ENCODE peak calls at places on chromosome 4, in six cellular contexts. I, K, W, Z, T and E are unnamed samples.
A peak's percentile ranks its signal among the peaks of the same experiment; 100 is the strongest.

GRCh38 chr4:4418676-4419370 is 31.9 kb downstream of the NSG1 start:
- DNase-seq in I (no peak), K (no peak), W (no peak), Z (no peak), T (no peak), E (no peak)

GRCh38 chr4:79597266-79597665 is 189.2 kb upstream of the GK2 start:
- DNase-seq in I (no peak), K (no peak), W (no peak), Z (no peak), T (peak; percentile 7), E (peak; percentile 32)

GRCh38 chr4:845233-845835 is 19.4 kb upstream of the CPLX1 start:
- DNase-seq in I (no peak), K (no peak), W (no peak), Z (no peak), T (no peak), E (no peak)

GRCh38 chr4:2925496-2925895 is 37.7 kb downstream of the NOP14 start:
- DNase-seq in I (no peak), K (no peak), W (no peak), Z (no peak), T (no peak), E (no peak)

GRCh38 chr4:41216294-41217019 is 2.1 kb upstream of the APBB2 start:
- DNase-seq in I (peak; percentile 85), K (peak; percentile 87), W (peak; percentile 7), Z (peak; percentile 77), T (peak; percentile 66), E (peak; percentile 81)

GRCh38 chr4:74624351-74625151 is 169.8 kb downstream of the BTC start:
- DNase-seq in I (peak; percentile 96), K (no peak), W (no peak), Z (no peak), T (peak; percentile 91), E (peak; percentile 97)

GRCh38 chr4:73843369-73843768 is 6.9 kb downstream of the CXCL6 start:
- DNase-seq in I (no peak), K (no peak), W (no peak), Z (no peak), T (peak; percentile 18), E (peak; percentile 42)

GRCh38 chr4:98673282-98673644 is 14.9 kb upstream of the TSPAN5 start:
- DNase-seq in I (no peak), K (no peak), W (no peak), Z (no peak), T (no peak), E (no peak)

GRCh38 chr4:48090621-48091020 is 43.4 kb downstream of the TXK start:
- DNase-seq in I (no peak), K (no peak), W (no peak), Z (peak; percentile 59), T (no peak), E (no peak)

GRCh38 chr4:98659741-98660507 is 1.5 kb upstream of the TSPAN5 start:
- DNase-seq in I (peak; percentile 50), K (no peak), W (no peak), Z (peak; percentile 40), T (peak; percentile 60), E (peak; percentile 72)

GRCh38 chr4:167452922-167453321 is 218.6 kb upstream of the SPOCK3 start:
- DNase-seq in I (no peak), K (no peak), W (no peak), Z (peak; percentile 25), T (no peak), E (no peak)

GRCh38 chr4:94623507-94623906 is 134.2 kb upstream of the BMPR1B start:
- DNase-seq in I (no peak), K (no peak), W (no peak), Z (no peak), T (no peak), E (no peak)

GRCh38 chr4:2962614-2963184 is 507 bp downstream of the NOP14 start:
- DNase-seq in I (no peak), K (no peak), W (no peak), Z (no peak), T (peak; percentile 43), E (no peak)

GRCh38 chr4:185298728-185299394 is 89.5 kb downstream of the SNX25 start:
- DNase-seq in I (no peak), K (no peak), W (no peak), Z (no peak), T (no peak), E (no peak)

GRCh38 chr4:1805493-1806222 is 12.6 kb downstream of the FGFR3 start:
- DNase-seq in I (no peak), K (no peak), W (no peak), Z (no peak), T (no peak), E (no peak)